ENCODE peak calls at places on chromosomes 7 and 10, in seven cellular contexts. G is trophoblast cell, X is H9, L is mesendoderm, P is IMR-90, H is H1, O is neuronal stem cell. W is an unnamed sample.

GRCh38 chr10:117262296-117263293 is 21.7 kb downstream of the SLC18A2 start:
- DNase-seq in H (no peak), P (no peak), G (no peak), X (no peak), L (no peak), O (no peak), W (no peak)

GRCh38 chr7:2527505-2528464 is 8.2 kb downstream of the LFNG start:
- DNase-seq in P (peak), G (no peak), X (no peak), O (no peak), L (no peak), H (no peak), W (peak)

GRCh38 chr7:426510-426909 is 93.1 kb downstream of the PDGFA start:
- DNase-seq in G (no peak), P (no peak), X (no peak), L (no peak), H (no peak), O (no peak), W (no peak)

GRCh38 chr7:76220185-76221057 is 18.7 kb downstream of the SRRM3 start:
- DNase-seq in G (peak), H (peak), X (peak), P (peak), O (peak), L (peak), W (peak)

GRCh38 chr10:106577266-106577665 is 587.2 kb downstream of the SORCS1 start:
- DNase-seq in X (peak), L (peak), G (no peak), P (peak), H (peak), O (no peak), W (peak)

GRCh38 chr10:6513509-6513908 is 66.6 kb downstream of the PRKCQ start:
- DNase-seq in G (no peak), L (peak), H (no peak), P (no peak), O (no peak), X (no peak), W (no peak)

GRCh38 chr10:110358278-110358677 is 53.6 kb upstream of the SMNDC1 start:
- DNase-seq in P (no peak), G (no peak), H (no peak), O (no peak), L (no peak), X (no peak), W (no peak)

GRCh38 chr10:84185526-84186175 is 8.7 kb upstream of the CDHR1 start:
- DNase-seq in G (no peak), H (no peak), P (no peak), O (no peak), X (no peak), L (no peak), W (no peak)

GRCh38 chr10:29470355-29470705 is 164.4 kb downstream of the SVIL start:
- DNase-seq in L (peak), G (no peak), X (peak), H (peak), P (no peak), O (peak), W (no peak)

GRCh38 chr10:93751074-93751572 is 6.6 kb upstream of the LGI1 start:
- DNase-seq in X (no peak), L (peak), P (no peak), O (no peak), G (no peak), H (no peak), W (no peak)

GRCh38 chr7:44689427-44689826 is 59.2 kb upstream of the ZMIZ2 start:
- DNase-seq in O (no peak), P (no peak), X (no peak), H (no peak), G (no peak), L (no peak), W (no peak)

GRCh38 chr7:46393142-46393541 is 472.1 kb upstream of the IGFBP3 start:
- DNase-seq in H (no peak), G (no peak), L (no peak), O (no peak), P (peak), X (no peak), W (peak)

GRCh38 chr7:141202540-141202939 is 128.7 kb downstream of the TMEM178B start:
- DNase-seq in L (no peak), H (no peak), G (no peak), P (no peak), X (no peak), O (no peak), W (no peak)

GRCh38 chr7:28405662-28406061 is 6.7 kb upstream of the CREB5 start:
- DNase-seq in G (peak), P (peak), X (no peak), L (no peak), H (no peak), O (no peak), W (peak)

GRCh38 chr10:87844837-87845623 is 18.3 kb downstream of the KLLN start:
- DNase-seq in L (no peak), G (peak), O (no peak), P (peak), X (no peak), H (no peak), W (peak)

GRCh38 chr10:20932606-20933005 is 35.5 kb upstream of the NEBL start:
- DNase-seq in P (no peak), H (no peak), X (no peak), L (no peak), O (no peak), G (no peak), W (no peak)

GRCh38 chr10:90167174-90168064 is 466.0 kb downstream of the KIF20B start:
- DNase-seq in O (no peak), X (no peak), H (no peak), L (no peak), G (no peak), P (peak), W (peak)

GRCh38 chr10:11074536-11075267 is 57.0 kb downstream of the CELF2 start:
- DNase-seq in G (no peak), X (no peak), L (no peak), O (no peak), H (no peak), P (no peak), W (no peak)

GRCh38 chr7:121384159-121384745 is 11.9 kb downstream of the FAM3C start:
- DNase-seq in L (no peak), H (no peak), P (no peak), G (no peak), O (no peak), X (no peak), W (no peak)

GRCh38 chr7:107180378-107180777 is 11.6 kb downstream of the HBP1 start:
- DNase-seq in H (no peak), O (no peak), L (no peak), G (no peak), X (no peak), P (peak), W (peak)

GRCh38 chr10:23362069-23362830 is 17.7 kb upstream of the C10orf67 start:
- DNase-seq in P (no peak), G (no peak), X (no peak), O (no peak), H (no peak), L (no peak), W (no peak)

GRCh38 chr7:12643001-12643400 is 44.4 kb upstream of the ARL4A start:
- DNase-seq in O (no peak), P (peak), X (no peak), L (no peak), G (no peak), H (no peak), W (no peak)

GRCh38 chr7:12643644-12644043 is 43.8 kb upstream of the ARL4A start:
- DNase-seq in P (no peak), L (no peak), H (no peak), G (no peak), O (no peak), X (no peak), W (no peak)

GRCh38 chr7:12647364-12648219 is 39.8 kb upstream of the ARL4A start:
- DNase-seq in H (no peak), P (peak), L (peak), X (no peak), O (no peak), G (peak), W (peak)

GRCh38 chr7:12648704-12649261 is 38.6 kb upstream of the ARL4A start:
- DNase-seq in O (no peak), G (no peak), P (no peak), X (no peak), H (no peak), L (peak), W (no peak)

GRCh38 chr7:12646139-12646538 is 41.3 kb upstream of the ARL4A start:
- DNase-seq in P (peak), H (peak), O (no peak), L (peak), X (no peak), G (peak), W (peak)
- H3K4ac ChIP-seq in P (peak), H (no peak), O (no peak), L (no peak), X (no peak), G (no peak), W (no peak)

DNA sequence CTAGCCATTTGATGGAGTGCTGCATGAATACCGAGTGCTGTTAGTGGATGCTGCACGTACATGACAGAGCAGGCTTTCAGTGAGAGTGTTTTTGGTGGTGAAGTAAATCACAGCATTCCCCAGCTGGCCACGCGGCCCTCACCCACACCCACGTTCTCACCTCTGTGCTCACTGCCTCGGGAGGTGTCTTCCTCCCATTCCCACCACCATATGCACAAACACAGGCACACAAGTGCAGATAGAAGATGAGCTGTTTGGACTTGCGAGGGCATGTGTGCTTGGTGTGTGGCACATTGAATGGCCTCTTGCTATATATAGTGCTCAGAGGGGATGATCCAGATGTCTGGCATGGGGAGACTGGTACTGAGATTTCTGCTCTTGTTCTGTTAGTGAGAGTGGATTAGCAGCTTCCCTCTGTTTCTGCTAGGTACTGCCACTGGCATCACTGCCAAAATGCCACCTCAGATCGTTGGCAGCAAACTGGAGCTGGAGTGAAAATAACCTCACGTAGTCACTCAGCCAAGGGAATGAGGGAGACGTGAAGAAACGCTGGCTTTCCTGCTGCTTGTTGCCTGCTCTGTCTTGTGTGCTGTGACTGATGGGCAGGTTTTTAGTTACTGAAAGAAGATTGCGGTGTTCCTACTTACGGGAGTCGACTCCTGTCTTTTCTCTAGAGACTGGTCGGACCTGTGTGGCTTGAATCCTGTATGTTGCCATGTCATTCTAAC is 19.1 kb downstream of the DNAJB6 start:
- DNase-seq in G (peak), H (no peak), X (no peak), O (no peak), P (peak), L (no peak), W (no peak)
- H3K27ac ChIP-seq in G (peak), H (peak), X (no peak), O (peak), P (no peak), L (no peak), W (peak)

GRCh38 chr10:62636825-62637248 is 167.7 kb upstream of the ADO start:
- DNase-seq in G (no peak), H (no peak), X (no peak), P (peak), O (no peak), L (no peak), W (no peak)
- H3K4ac ChIP-seq in G (no peak), H (no peak), X (no peak), P (peak), O (no peak), L (no peak), W (no peak)

DNA sequence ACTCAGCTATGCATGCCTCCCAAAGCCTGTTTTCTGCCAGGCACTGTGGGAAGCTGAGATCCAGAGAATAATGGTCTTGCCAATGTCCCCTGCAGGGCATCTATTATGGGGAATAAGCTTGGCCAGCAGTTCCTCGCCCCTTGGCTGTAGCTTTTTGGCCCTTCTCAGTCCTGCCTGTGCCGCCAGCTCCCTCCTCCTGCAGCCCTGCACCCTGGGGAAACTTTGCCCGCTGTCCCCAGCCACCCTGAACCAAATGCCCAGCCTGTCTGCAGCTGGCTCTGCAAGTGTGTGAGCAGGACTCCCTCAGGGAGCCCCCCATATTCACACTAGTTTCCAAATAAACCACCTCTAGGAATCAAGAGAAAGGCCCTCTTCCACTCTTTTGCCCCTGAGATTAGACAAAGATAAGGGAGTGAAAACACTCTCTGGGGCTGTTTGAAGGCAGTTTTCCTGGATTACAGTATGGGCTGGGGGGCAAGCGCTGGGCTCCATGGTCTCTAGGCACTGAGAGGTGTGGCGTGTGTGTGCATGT is 867 bp downstream of the AQP1 start:
- DNase-seq in G (no peak), O (no peak), X (no peak), L (no peak), H (no peak), P (no peak), W (no peak)
- H3K27ac ChIP-seq in G (no peak), O (no peak), X (no peak), L (no peak), H (no peak), P (no peak), W (no peak)

DNA sequence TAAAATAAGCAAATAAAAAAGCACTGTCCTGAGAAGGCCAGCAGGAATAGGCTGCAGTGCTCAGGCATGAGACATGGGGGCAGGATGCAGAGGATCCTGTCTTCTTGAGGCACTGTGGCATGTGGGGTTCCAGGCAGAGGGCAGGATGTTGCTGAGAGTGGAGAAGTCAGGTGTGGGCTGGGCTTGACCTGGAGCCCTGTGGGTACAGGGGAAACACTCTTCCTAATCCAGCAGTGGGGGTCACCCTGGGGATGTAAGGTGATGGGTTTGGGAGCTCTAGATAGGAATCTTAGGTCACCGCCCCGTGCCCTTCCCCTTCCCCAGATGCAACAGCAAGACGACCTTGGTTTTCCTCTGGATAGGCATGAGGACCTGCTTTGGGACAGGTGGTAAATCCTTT is 13.6 kb downstream of the SUMF2 start:
- DNase-seq in X (no peak), L (no peak), G (no peak), H (no peak), P (no peak), O (no peak), W (no peak)
- H3K4ac ChIP-seq in X (no peak), L (no peak), G (no peak), H (no peak), P (no peak), O (no peak), W (no peak)

GRCh38 chr10:97018251-97019212 is 167.2 kb downstream of the SLIT1 start:
- DNase-seq in H (no peak), G (no peak), X (peak), P (no peak), L (no peak), O (no peak), W (no peak)
- H3K27ac ChIP-seq in H (no peak), G (no peak), X (no peak), P (no peak), L (no peak), O (no peak), W (no peak)

GRCh38 chr10:33115720-33116119 is 157.7 kb upstream of the ITGB1 start:
- DNase-seq in X (no peak), P (peak), L (no peak), G (peak), O (no peak), H (no peak), W (no peak)
- H3K4ac ChIP-seq in X (no peak), P (peak), L (no peak), G (no peak), O (no peak), H (no peak), W (no peak)